ENCODE peak calls at places on chromosome 16, in six cellular contexts. One of them, this sample, is unnamed.

GRCh38 chr16:4511441-4512082 is 27.0 kb downstream of the CDIP1 start:
- DNase-seq in ascending aorta: no peak
- DNase-seq in foreskin keratinocyte: no peak
- DNase-seq in activated CD8-positive, alpha-beta T cell treated with anti-CD3 and anti-CD28 coated beads for 36 hours: peak; percentile 43
- DNase-seq in brain microvascular endothelial cell: peak; percentile 36
- DNase-seq in fibroblast of villous mesenchyme: no peak
- DNase-seq in this sample: no peak

GRCh38 chr16:87332150-87332549 is 15.0 kb upstream of the C16orf95 start:
- DNase-seq in ascending aorta: no peak
- DNase-seq in foreskin keratinocyte: no peak
- DNase-seq in activated CD8-positive, alpha-beta T cell treated with anti-CD3 and anti-CD28 coated beads for 36 hours: no peak
- DNase-seq in brain microvascular endothelial cell: peak; percentile 12
- DNase-seq in fibroblast of villous mesenchyme: peak; percentile 23
- DNase-seq in this sample: no peak

GRCh38 chr16:83606486-83607030 is 201.2 kb upstream of the HSBP1 start:
- DNase-seq in ascending aorta: no peak
- DNase-seq in foreskin keratinocyte: no peak
- DNase-seq in activated CD8-positive, alpha-beta T cell treated with anti-CD3 and anti-CD28 coated beads for 36 hours: no peak
- DNase-seq in brain microvascular endothelial cell: no peak
- DNase-seq in fibroblast of villous mesenchyme: no peak
- DNase-seq in this sample: no peak

GRCh38 chr16:68676113-68676860 is 31.2 kb downstream of the CDH3 start:
- DNase-seq in ascending aorta: no peak
- DNase-seq in foreskin keratinocyte: no peak
- DNase-seq in activated CD8-positive, alpha-beta T cell treated with anti-CD3 and anti-CD28 coated beads for 36 hours: no peak
- DNase-seq in brain microvascular endothelial cell: no peak
- DNase-seq in fibroblast of villous mesenchyme: no peak
- DNase-seq in this sample: no peak

GRCh38 chr16:50502616-50503000 is 45.6 kb upstream of the NKD1 start:
- DNase-seq in ascending aorta: no peak
- DNase-seq in foreskin keratinocyte: no peak
- DNase-seq in activated CD8-positive, alpha-beta T cell treated with anti-CD3 and anti-CD28 coated beads for 36 hours: no peak
- DNase-seq in brain microvascular endothelial cell: no peak
- DNase-seq in fibroblast of villous mesenchyme: no peak
- DNase-seq in this sample: no peak

GRCh38 chr16:50810241-50810965 is 68.5 kb downstream of the CYLD start:
- DNase-seq in ascending aorta: no peak
- DNase-seq in foreskin keratinocyte: no peak
- DNase-seq in activated CD8-positive, alpha-beta T cell treated with anti-CD3 and anti-CD28 coated beads for 36 hours: no peak
- DNase-seq in brain microvascular endothelial cell: no peak
- DNase-seq in fibroblast of villous mesenchyme: no peak
- DNase-seq in this sample: no peak

GRCh38 chr16:85944572-85945423 is 45.8 kb downstream of the IRF8 start:
- DNase-seq in ascending aorta: no peak
- DNase-seq in foreskin keratinocyte: no peak
- DNase-seq in activated CD8-positive, alpha-beta T cell treated with anti-CD3 and anti-CD28 coated beads for 36 hours: peak; percentile 34
- DNase-seq in brain microvascular endothelial cell: no peak
- DNase-seq in fibroblast of villous mesenchyme: no peak
- DNase-seq in this sample: no peak

GRCh38 chr16:27980076-27980775 is 83.3 kb downstream of the GSG1L start:
- DNase-seq in ascending aorta: no peak
- DNase-seq in foreskin keratinocyte: no peak
- DNase-seq in activated CD8-positive, alpha-beta T cell treated with anti-CD3 and anti-CD28 coated beads for 36 hours: no peak
- DNase-seq in brain microvascular endothelial cell: no peak
- DNase-seq in fibroblast of villous mesenchyme: no peak
- DNase-seq in this sample: no peak

GRCh38 chr16:10981697-10982216 is 37.4 kb downstream of the CLEC16A start:
- DNase-seq in ascending aorta: no peak
- DNase-seq in foreskin keratinocyte: peak; percentile 49
- DNase-seq in activated CD8-positive, alpha-beta T cell treated with anti-CD3 and anti-CD28 coated beads for 36 hours: peak; percentile 69
- DNase-seq in brain microvascular endothelial cell: no peak
- DNase-seq in fibroblast of villous mesenchyme: no peak
- DNase-seq in this sample: peak; percentile 70

GRCh38 chr16:78460428-78460827 is 361.0 kb downstream of the WWOX start:
- DNase-seq in ascending aorta: no peak
- DNase-seq in foreskin keratinocyte: no peak
- DNase-seq in activated CD8-positive, alpha-beta T cell treated with anti-CD3 and anti-CD28 coated beads for 36 hours: no peak
- DNase-seq in brain microvascular endothelial cell: no peak
- DNase-seq in fibroblast of villous mesenchyme: no peak
- DNase-seq in this sample: no peak

GRCh38 chr16:67034478-67034877 is 5.5 kb downstream of the CBFB start:
- DNase-seq in ascending aorta: no peak
- DNase-seq in foreskin keratinocyte: no peak
- DNase-seq in activated CD8-positive, alpha-beta T cell treated with anti-CD3 and anti-CD28 coated beads for 36 hours: no peak
- DNase-seq in brain microvascular endothelial cell: no peak
- DNase-seq in fibroblast of villous mesenchyme: peak; percentile 71
- DNase-seq in this sample: no peak

GRCh38 chr16:89574681-89575246 is 794 bp upstream of the CPNE7 start:
- DNase-seq in ascending aorta: no peak
- DNase-seq in foreskin keratinocyte: no peak
- DNase-seq in activated CD8-positive, alpha-beta T cell treated with anti-CD3 and anti-CD28 coated beads for 36 hours: peak; percentile 67
- DNase-seq in brain microvascular endothelial cell: no peak
- DNase-seq in fibroblast of villous mesenchyme: peak; percentile 77
- DNase-seq in this sample: peak; percentile 93

GRCh38 chr16:24013733-24014645 is 178.2 kb downstream of the PRKCB start:
- DNase-seq in ascending aorta: no peak
- DNase-seq in foreskin keratinocyte: no peak
- DNase-seq in activated CD8-positive, alpha-beta T cell treated with anti-CD3 and anti-CD28 coated beads for 36 hours: peak; percentile 84
- DNase-seq in brain microvascular endothelial cell: no peak
- DNase-seq in fibroblast of villous mesenchyme: no peak
- DNase-seq in this sample: peak; percentile 82

GRCh38 chr16:11078812-11079459 is 134.6 kb downstream of the CLEC16A start:
- DNase-seq in ascending aorta: no peak
- DNase-seq in foreskin keratinocyte: no peak
- DNase-seq in activated CD8-positive, alpha-beta T cell treated with anti-CD3 and anti-CD28 coated beads for 36 hours: no peak
- DNase-seq in brain microvascular endothelial cell: peak; percentile 75
- DNase-seq in fibroblast of villous mesenchyme: peak; percentile 100
- DNase-seq in this sample: no peak

GRCh38 chr16:80631581-80631980 is 90.8 kb downstream of the DYNLRB2 start:
- DNase-seq in ascending aorta: no peak
- DNase-seq in foreskin keratinocyte: no peak
- DNase-seq in activated CD8-positive, alpha-beta T cell treated with anti-CD3 and anti-CD28 coated beads for 36 hours: no peak
- DNase-seq in brain microvascular endothelial cell: peak; percentile 67
- DNase-seq in fibroblast of villous mesenchyme: no peak
- DNase-seq in this sample: no peak

GRCh38 chr16:10813123-10813455 is 5.5 kb downstream of the TVP23A start:
- DNase-seq in ascending aorta: no peak
- DNase-seq in foreskin keratinocyte: no peak
- DNase-seq in activated CD8-positive, alpha-beta T cell treated with anti-CD3 and anti-CD28 coated beads for 36 hours: no peak
- DNase-seq in brain microvascular endothelial cell: no peak
- DNase-seq in fibroblast of villous mesenchyme: no peak
- DNase-seq in this sample: no peak

GRCh38 chr16:66203476-66203875 is 163.0 kb upstream of the CDH5 start:
- DNase-seq in ascending aorta: no peak
- DNase-seq in foreskin keratinocyte: no peak
- DNase-seq in activated CD8-positive, alpha-beta T cell treated with anti-CD3 and anti-CD28 coated beads for 36 hours: no peak
- DNase-seq in brain microvascular endothelial cell: no peak
- DNase-seq in fibroblast of villous mesenchyme: no peak
- DNase-seq in this sample: no peak

GRCh38 chr16:56997931-56998330 is 8.6 kb downstream of the NLRC5 start:
- DNase-seq in ascending aorta: no peak
- DNase-seq in foreskin keratinocyte: no peak
- DNase-seq in activated CD8-positive, alpha-beta T cell treated with anti-CD3 and anti-CD28 coated beads for 36 hours: no peak
- DNase-seq in brain microvascular endothelial cell: no peak
- DNase-seq in fibroblast of villous mesenchyme: no peak
- DNase-seq in this sample: no peak

GRCh38 chr16:88431651-88432050 is 21.4 kb upstream of the ZFPM1 start:
- DNase-seq in ascending aorta: no peak
- DNase-seq in foreskin keratinocyte: no peak
- DNase-seq in activated CD8-positive, alpha-beta T cell treated with anti-CD3 and anti-CD28 coated beads for 36 hours: no peak
- DNase-seq in brain microvascular endothelial cell: no peak
- DNase-seq in fibroblast of villous mesenchyme: no peak
- DNase-seq in this sample: no peak

DNA sequence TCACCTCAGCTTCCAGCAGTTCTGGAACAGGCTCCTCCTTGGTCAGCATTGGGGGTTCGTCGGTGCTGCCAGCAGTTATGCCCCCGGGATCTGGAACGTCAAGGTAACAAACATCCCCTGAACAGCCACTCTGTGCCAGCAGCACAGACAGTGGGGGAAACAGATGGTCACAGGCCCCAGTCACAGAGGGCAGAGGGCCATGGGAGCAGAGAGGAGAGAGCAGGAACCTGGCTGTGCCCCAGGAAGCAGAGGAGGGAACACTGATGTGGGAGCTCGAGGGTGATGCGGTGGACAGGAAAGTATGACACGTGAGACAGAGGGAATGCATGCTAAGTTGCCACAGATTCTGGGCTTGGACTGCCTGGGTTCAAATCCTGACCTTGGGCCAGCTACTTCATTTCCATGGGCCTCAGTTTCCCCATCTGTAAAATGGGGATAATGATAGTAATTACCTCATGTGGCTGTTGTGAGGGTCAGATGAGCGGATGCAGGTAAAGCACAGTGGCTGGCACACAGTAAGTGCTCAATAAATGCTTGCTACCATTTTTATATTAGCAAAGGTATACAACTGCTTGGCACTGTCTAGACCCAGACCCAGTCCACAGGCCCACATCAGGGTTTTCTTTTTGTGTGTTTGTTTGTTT is 4.9 kb downstream of the BCL7C start:
- DNase-seq in ascending aorta: no peak
- DNase-seq in foreskin keratinocyte: no peak
- DNase-seq in activated CD8-positive, alpha-beta T cell treated with anti-CD3 and anti-CD28 coated beads for 36 hours: no peak
- DNase-seq in brain microvascular endothelial cell: no peak
- DNase-seq in fibroblast of villous mesenchyme: no peak
- DNase-seq in this sample: no peak
- TF ChIP-seq CTCF in ascending aorta: no peak
- TF ChIP-seq CTCF in foreskin keratinocyte: no peak
- TF ChIP-seq CTCF in activated CD8-positive, alpha-beta T cell treated with anti-CD3 and anti-CD28 coated beads for 36 hours: no peak
- TF ChIP-seq CTCF in brain microvascular endothelial cell: no peak
- TF ChIP-seq CTCF in fibroblast of villous mesenchyme: no peak
- TF ChIP-seq CTCF in this sample: no peak

GRCh38 chr16:2429037-2429770 is at the start of gene CCNF:
- DNase-seq in ascending aorta: peak; percentile 88
- DNase-seq in foreskin keratinocyte: peak; percentile 71
- DNase-seq in activated CD8-positive, alpha-beta T cell treated with anti-CD3 and anti-CD28 coated beads for 36 hours: peak; percentile 98
- DNase-seq in brain microvascular endothelial cell: peak; percentile 94
- DNase-seq in fibroblast of villous mesenchyme: peak; percentile 95
- DNase-seq in this sample: peak; percentile 100

GRCh38 chr16:2428787-2429036 is 535 bp upstream of the CCNF start:
- DNase-seq in ascending aorta: no peak
- DNase-seq in foreskin keratinocyte: no peak
- DNase-seq in activated CD8-positive, alpha-beta T cell treated with anti-CD3 and anti-CD28 coated beads for 36 hours: no peak
- DNase-seq in brain microvascular endothelial cell: peak; percentile 11
- DNase-seq in fibroblast of villous mesenchyme: no peak
- DNase-seq in this sample: no peak

GRCh38 chr16:2426941-2427361 is 2.3 kb upstream of the CCNF start:
- DNase-seq in ascending aorta: no peak
- DNase-seq in foreskin keratinocyte: no peak
- DNase-seq in activated CD8-positive, alpha-beta T cell treated with anti-CD3 and anti-CD28 coated beads for 36 hours: no peak
- DNase-seq in brain microvascular endothelial cell: no peak
- DNase-seq in fibroblast of villous mesenchyme: no peak
- DNase-seq in this sample: no peak

GRCh38 chr16:2427526-2427925 is 1.7 kb upstream of the CCNF start:
- DNase-seq in ascending aorta: no peak
- DNase-seq in foreskin keratinocyte: no peak
- DNase-seq in activated CD8-positive, alpha-beta T cell treated with anti-CD3 and anti-CD28 coated beads for 36 hours: no peak
- DNase-seq in brain microvascular endothelial cell: no peak
- DNase-seq in fibroblast of villous mesenchyme: no peak
- DNase-seq in this sample: no peak

GRCh38 chr16:2428051-2428786 is 1.0 kb upstream of the CCNF start:
- DNase-seq in ascending aorta: no peak
- DNase-seq in foreskin keratinocyte: no peak
- DNase-seq in activated CD8-positive, alpha-beta T cell treated with anti-CD3 and anti-CD28 coated beads for 36 hours: peak; percentile 40
- DNase-seq in brain microvascular endothelial cell: no peak
- DNase-seq in fibroblast of villous mesenchyme: peak; percentile 26
- DNase-seq in this sample: peak; percentile 76
- TF ChIP-seq CTCF in ascending aorta: no peak
- TF ChIP-seq CTCF in foreskin keratinocyte: peak; percentile 55
- TF ChIP-seq CTCF in activated CD8-positive, alpha-beta T cell treated with anti-CD3 and anti-CD28 coated beads for 36 hours: peak; percentile 26
- TF ChIP-seq CTCF in brain microvascular endothelial cell: peak; percentile 51
- TF ChIP-seq CTCF in fibroblast of villous mesenchyme: peak; percentile 24
- TF ChIP-seq CTCF in this sample: peak; percentile 57

DNA sequence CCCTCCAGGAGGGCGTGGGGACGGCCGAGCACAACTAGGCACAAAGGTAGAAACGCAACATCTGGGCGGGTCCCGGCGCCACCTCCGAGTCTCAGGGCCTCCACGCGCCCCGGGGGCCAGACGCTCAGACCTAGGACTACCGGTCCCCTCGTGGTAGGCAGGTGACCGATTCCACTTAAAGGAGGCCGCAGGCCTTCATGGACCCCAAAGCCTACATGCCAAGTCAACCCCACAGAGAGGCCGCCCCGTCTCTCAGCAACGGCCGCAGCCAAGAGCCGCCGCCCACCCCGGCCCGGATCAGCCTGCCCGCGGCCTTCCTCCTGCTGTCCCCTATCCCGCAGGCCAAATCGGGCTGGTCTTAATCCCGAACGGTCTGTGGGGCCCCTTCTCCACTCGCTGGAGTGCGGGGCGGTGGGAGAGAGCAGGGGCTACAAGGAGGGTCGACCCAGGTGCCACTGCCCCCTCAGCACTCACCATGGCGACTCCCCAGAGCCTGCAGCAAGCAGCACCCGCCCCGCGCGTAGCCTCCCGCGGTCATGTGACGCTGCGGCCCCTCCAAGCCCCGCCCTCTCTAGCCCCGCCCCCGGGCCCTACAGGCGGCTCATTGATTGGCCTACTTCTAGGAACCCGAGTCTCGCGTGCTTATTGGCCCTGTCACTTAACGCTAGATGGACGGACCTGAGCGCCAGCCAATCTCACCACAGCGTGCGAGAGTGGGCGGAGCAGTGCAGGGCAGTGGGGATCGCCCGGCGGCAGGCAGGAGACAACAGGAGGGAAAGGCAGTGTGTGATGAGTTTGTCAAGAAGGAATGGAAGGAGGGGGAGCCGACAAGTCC is at the start of gene VPS35:
- DNase-seq in ascending aorta: peak; percentile 99
- DNase-seq in foreskin keratinocyte: peak; percentile 96
- DNase-seq in activated CD8-positive, alpha-beta T cell treated with anti-CD3 and anti-CD28 coated beads for 36 hours: peak; percentile 100
- DNase-seq in brain microvascular endothelial cell: peak; percentile 99
- DNase-seq in fibroblast of villous mesenchyme: peak; percentile 99
- DNase-seq in this sample: peak; percentile 96
- TF ChIP-seq CTCF in ascending aorta: no peak
- TF ChIP-seq CTCF in foreskin keratinocyte: no peak
- TF ChIP-seq CTCF in activated CD8-positive, alpha-beta T cell treated with anti-CD3 and anti-CD28 coated beads for 36 hours: peak; percentile 9
- TF ChIP-seq CTCF in brain microvascular endothelial cell: no peak
- TF ChIP-seq CTCF in fibroblast of villous mesenchyme: no peak
- TF ChIP-seq CTCF in this sample: no peak

GRCh38 chr16:16064874-16065384 is 115.5 kb downstream of the ABCC1 start:
- DNase-seq in ascending aorta: no peak
- DNase-seq in foreskin keratinocyte: no peak
- DNase-seq in activated CD8-positive, alpha-beta T cell treated with anti-CD3 and anti-CD28 coated beads for 36 hours: no peak
- DNase-seq in brain microvascular endothelial cell: no peak
- DNase-seq in fibroblast of villous mesenchyme: no peak
- DNase-seq in this sample: no peak

GRCh38 chr16:16059895-16060590 is 110.6 kb downstream of the ABCC1 start:
- DNase-seq in ascending aorta: no peak
- DNase-seq in foreskin keratinocyte: no peak
- DNase-seq in activated CD8-positive, alpha-beta T cell treated with anti-CD3 and anti-CD28 coated beads for 36 hours: no peak
- DNase-seq in brain microvascular endothelial cell: no peak
- DNase-seq in fibroblast of villous mesenchyme: no peak
- DNase-seq in this sample: no peak

GRCh38 chr16:16067127-16067526 is 117.7 kb downstream of the ABCC1 start:
- DNase-seq in ascending aorta: no peak
- DNase-seq in foreskin keratinocyte: no peak
- DNase-seq in activated CD8-positive, alpha-beta T cell treated with anti-CD3 and anti-CD28 coated beads for 36 hours: no peak
- DNase-seq in brain microvascular endothelial cell: no peak
- DNase-seq in fibroblast of villous mesenchyme: peak; percentile 54
- DNase-seq in this sample: no peak

GRCh38 chr16:16063685-16064084 is 114.3 kb downstream of the ABCC1 start:
- DNase-seq in ascending aorta: no peak
- DNase-seq in foreskin keratinocyte: no peak
- DNase-seq in activated CD8-positive, alpha-beta T cell treated with anti-CD3 and anti-CD28 coated beads for 36 hours: no peak
- DNase-seq in brain microvascular endothelial cell: no peak
- DNase-seq in fibroblast of villous mesenchyme: no peak
- DNase-seq in this sample: no peak

GRCh38 chr16:16062023-16062932 is 112.9 kb downstream of the ABCC1 start:
- DNase-seq in ascending aorta: no peak
- DNase-seq in foreskin keratinocyte: no peak
- DNase-seq in activated CD8-positive, alpha-beta T cell treated with anti-CD3 and anti-CD28 coated beads for 36 hours: peak; percentile 44
- DNase-seq in brain microvascular endothelial cell: no peak
- DNase-seq in fibroblast of villous mesenchyme: peak; percentile 26
- DNase-seq in this sample: peak; percentile 49
- TF ChIP-seq CTCF in ascending aorta: no peak
- TF ChIP-seq CTCF in foreskin keratinocyte: no peak
- TF ChIP-seq CTCF in activated CD8-positive, alpha-beta T cell treated with anti-CD3 and anti-CD28 coated beads for 36 hours: no peak
- TF ChIP-seq CTCF in brain microvascular endothelial cell: peak; percentile 21
- TF ChIP-seq CTCF in fibroblast of villous mesenchyme: peak; percentile 8
- TF ChIP-seq CTCF in this sample: no peak